ENCODE peak calls at places on chromosomes 13 and 19, in eight cellular contexts. U is CD4-positive, alpha-beta memory T cell; N is activated naive CD8-positive, alpha-beta T cell treated with anti-CD3 and anti-CD28 coated beads, Interleukin-2, amount 50 U/mL, for 24 hours; H is RWPE1; K is mammary epithelial cell; W is NCI-H1417 treated with DMSO at 0.1 percent for 48 hours; V is HAP-1; E is GM12865. I is an unnamed sample.
A peak's percentile ranks its signal among the peaks of the same experiment; 100 is the strongest.

GRCh38 chr13:74005320-74006154 is 128.7 kb downstream of the KLF12 start:
- DNase-seq in H (no peak), V (no peak), W (peak; percentile 60), K (no peak), E (no peak), U (no peak), N (no peak), I (no peak)

GRCh38 chr19:55836340-55836739 is at the start of gene NLRP4:
- DNase-seq in H (no peak), U (no peak), W (no peak), K (no peak), V (no peak), E (no peak), N (no peak), I (no peak)

GRCh38 chr19:38250821-38251563 is 5.2 kb downstream of the PPP1R14A start:
- DNase-seq in N (no peak), V (no peak), H (no peak), K (no peak), W (no peak), U (no peak), E (no peak), I (no peak)

GRCh38 chr19:485122-485521 is 11.2 kb upstream of the MADCAM1 start:
- DNase-seq in H (no peak), E (no peak), W (peak; percentile 74), V (no peak), K (no peak), N (no peak), U (no peak), I (no peak)

GRCh38 chr13:32987462-32987861 is 28.8 kb upstream of the KL start:
- DNase-seq in K (no peak), N (no peak), W (no peak), V (no peak), E (no peak), U (no peak), H (no peak), I (no peak)

GRCh38 chr19:52891336-52891735 is 6.1 kb downstream of the ZNF320 start:
- DNase-seq in W (no peak), H (no peak), E (no peak), V (no peak), K (no peak), N (no peak), U (no peak), I (no peak)

GRCh38 chr19:29084266-29084665 is 128.7 kb downstream of the UQCRFS1 start:
- DNase-seq in W (no peak), E (peak; percentile 17), K (no peak), V (no peak), N (no peak), U (no peak), H (peak; percentile 6), I (no peak)

GRCh38 chr19:54178581-54179261 is 5.8 kb upstream of the TMC4 start:
- DNase-seq in K (no peak), H (no peak), E (no peak), U (no peak), W (no peak), N (no peak), V (peak; percentile 60), I (no peak)

GRCh38 chr19:676343-677105 is at the start of gene FSTL3:
- DNase-seq in V (no peak), U (no peak), N (no peak), W (no peak), K (peak; percentile 24), E (no peak), H (peak; percentile 20), I (no peak)

GRCh38 chr19:48332351-48332661 is 7.0 kb downstream of the EMP3 start:
- DNase-seq in H (no peak), V (no peak), N (no peak), E (no peak), K (no peak), W (no peak), U (no peak), I (no peak)

GRCh38 chr19:8216357-8216756 is 7.2 kb downstream of the CERS4 start:
- DNase-seq in K (no peak), V (no peak), E (no peak), W (no peak), H (no peak), N (no peak), U (no peak), I (no peak)

GRCh38 chr19:35959968-35960320 is 23.8 kb downstream of the LRFN3 start:
- DNase-seq in W (no peak), K (no peak), H (no peak), U (no peak), E (no peak), N (no peak), V (no peak), I (no peak)

GRCh38 chr19:50333235-50333736 is 4.1 kb upstream of the KCNC3 start:
- DNase-seq in N (peak; percentile 89), H (peak; percentile 86), E (peak; percentile 98), U (peak; percentile 91), W (no peak), V (peak; percentile 73), K (peak; percentile 70), I (no peak)

GRCh38 chr13:24052547-24052981 is 108.0 kb upstream of the SPATA13 start:
- DNase-seq in E (no peak), H (no peak), W (no peak), V (no peak), K (no peak), N (no peak), U (no peak), I (no peak)

I was measured in NCI-H1436 treated with DMSO at 0.1 percent for 48 hours.